ENCODE peak calls at places on chromosomes 12 and 14, in seven cellular contexts. F is foreskin melanocyte; K is anterior cingulate cortex; C is heart right ventricle; B is stimulated activated CD4-positive, alpha-beta T cell treated with anti-CD3 and anti-CD28 coated beads, Interleukin-2, amount 100 ng/mL, for 48 hours; A is lower lobe of right lung; R is activated naive CD8-positive, alpha-beta T cell treated with anti-CD3 and anti-CD28 coated beads, Interleukin-2, amount 50 U/mL, for 24 hours. J is an unnamed sample.

GRCh38 chr12:109767991-109768900 is 54.6 kb downstream of the FAM222A start:
- DNase-seq in F (no peak), K (no peak), C (no peak), B (no peak), A (peak), R (no peak), J (no peak)

GRCh38 chr12:112574896-112575558 is 156.3 kb downstream of the PTPN11 start:
- DNase-seq in F (no peak), K (no peak), C (no peak), B (no peak), A (no peak), R (no peak), J (no peak)

GRCh38 chr12:113135178-113136127 is at the start of gene RASAL1:
- DNase-seq in F (no peak), K (no peak), C (no peak), B (peak), A (peak), R (peak), J (no peak)

GRCh38 chr14:105299654-105300541 is 903 bp downstream of the BRF1 start:
- DNase-seq in F (no peak), K (no peak), C (no peak), B (peak), A (peak), R (no peak), J (no peak)

GRCh38 chr14:102898776-102899515 is 23.5 kb upstream of the AMN start:
- DNase-seq in F (no peak), K (no peak), C (no peak), B (no peak), A (no peak), R (no peak), J (no peak)

GRCh38 chr12:30694971-30695326 is 720 bp downstream of the IPO8 start:
- DNase-seq in F (no peak), K (no peak), C (no peak), B (no peak), A (peak), R (peak), J (peak)

GRCh38 chr14:77124345-77125274 is 17.0 kb downstream of the ZDHHC22 start:
- DNase-seq in F (no peak), K (no peak), C (no peak), B (peak), A (peak), R (peak), J (peak)

GRCh38 chr14:95472819-95473251 is 43.6 kb downstream of the SYNE3 start:
- DNase-seq in F (no peak), K (no peak), C (no peak), B (no peak), A (no peak), R (no peak), J (no peak)

GRCh38 chr12:66092559-66093269 is 37.8 kb downstream of the LLPH start:
- DNase-seq in F (no peak), K (no peak), C (no peak), B (no peak), A (no peak), R (no peak), J (no peak)

GRCh38 chr12:107359382-107359781 is 266.0 kb upstream of the CRY1 start:
- DNase-seq in F (no peak), K (no peak), C (no peak), B (no peak), A (no peak), R (no peak), J (no peak)

GRCh38 chr14:106174206-106174605 is 647.8 kb downstream of the TMEM121 start:
- DNase-seq in F (no peak), K (no peak), C (no peak), B (no peak), A (no peak), R (peak), J (no peak)

GRCh38 chr14:50045039-50045711 is 71.2 kb downstream of the VCPKMT start:
- DNase-seq in F (no peak), K (no peak), C (peak), B (peak), A (peak), R (peak), J (peak)

GRCh38 chr14:91009501-91010152 is 50.8 kb downstream of the RPS6KA5 start:
- DNase-seq in F (no peak), K (no peak), C (no peak), B (no peak), A (no peak), R (no peak), J (no peak)

GRCh38 chr12:73225371-73225937 is 953.3 kb downstream of the TRHDE start:
- DNase-seq in F (no peak), K (no peak), C (no peak), B (no peak), A (no peak), R (no peak), J (peak)

GRCh38 chr12:69151254-69151751 is 88.1 kb upstream of the CPSF6 start:
- DNase-seq in F (peak), K (no peak), C (no peak), B (no peak), A (no peak), R (no peak), J (peak)

GRCh38 chr12:29164477-29165163 is 15.5 kb downstream of the FAR2 start:
- DNase-seq in F (peak), K (no peak), C (no peak), B (no peak), A (no peak), R (no peak), J (peak)

GRCh38 chr14:67241416-67242362 is at the start of gene PALS1:
- DNase-seq in F (peak), K (no peak), C (peak), B (peak), A (no peak), R (no peak), J (no peak)

GRCh38 chr14:35335388-35336092 is 43.4 kb downstream of the PSMA6 start:
- DNase-seq in F (no peak), K (no peak), C (no peak), B (no peak), A (no peak), R (no peak), J (no peak)

GRCh38 chr14:35458442-35458841 is 53.9 kb upstream of the NFKBIA start:
- DNase-seq in F (no peak), K (no peak), C (no peak), B (no peak), A (no peak), R (no peak), J (no peak)

GRCh38 chr12:49105504-49106120 is 5.0 kb downstream of the LMBR1L start:
- DNase-seq in F (no peak), K (no peak), C (no peak), B (no peak), A (no peak), R (no peak), J (no peak)

GRCh38 chr14:25444381-25444780 is 394.4 kb upstream of the STXBP6 start:
- DNase-seq in F (no peak), K (no peak), C (no peak), B (no peak), A (no peak), R (no peak), J (no peak)

GRCh38 chr14:83689265-83689664 is 1840.7 kb upstream of the FLRT2 start:
- DNase-seq in F (no peak), K (no peak), C (no peak), B (no peak), A (no peak), R (no peak), J (no peak)

GRCh38 chr12:48379784-48380183 is 29.1 kb upstream of the ZNF641 start:
- DNase-seq in F (no peak), K (no peak), C (no peak), B (no peak), A (no peak), R (no peak), J (no peak)

GRCh38 chr14:72516936-72517408 is 376.9 kb downstream of the DPF3 start:
- DNase-seq in F (peak), K (no peak), C (peak), B (peak), A (no peak), R (peak), J (no peak)

GRCh38 chr12:107929436-107929835 is 154.9 kb downstream of the ASCL4 start:
- DNase-seq in F (peak), K (no peak), C (no peak), B (no peak), A (no peak), R (no peak), J (peak)

GRCh38 chr12:11650697-11651281 is 1.3 kb downstream of the ETV6 start:
- DNase-seq in F (no peak), K (no peak), C (no peak), B (no peak), A (no peak), R (no peak), J (peak)

GRCh38 chr12:128513831-128514230 is 246.9 kb downstream of the TMEM132C start:
- DNase-seq in F (no peak), K (peak), C (no peak), B (no peak), A (no peak), R (no peak), J (no peak)

GRCh38 chr12:101992091-101992490 is 69.7 kb downstream of the WASHC3 start:
- DNase-seq in F (no peak), K (no peak), C (no peak), B (no peak), A (no peak), R (no peak), J (no peak)

GRCh38 chr12:130316269-130316668 is 21.4 kb upstream of the PIWIL1 start:
- DNase-seq in F (no peak), K (no peak), C (no peak), B (no peak), A (no peak), R (no peak), J (no peak)

GRCh38 chr14:97624985-97625384 is 827.8 kb downstream of the VRK1 start:
- DNase-seq in F (no peak), K (no peak), C (no peak), B (no peak), A (no peak), R (no peak), J (no peak)

GRCh38 chr14:99213101-99213500 is 58.9 kb downstream of the BCL11B start:
- DNase-seq in F (no peak), K (no peak), C (no peak), B (no peak), A (no peak), R (no peak), J (no peak)

GRCh38 chr12:52199294-52199920 is 7.6 kb upstream of the KRT80 start:
- DNase-seq in F (no peak), K (no peak), C (peak), B (no peak), A (no peak), R (no peak), J (no peak)

GRCh38 chr12:31494455-31494854 is 96.5 kb downstream of the DENND5B start:
- DNase-seq in F (no peak), K (no peak), C (no peak), B (no peak), A (no peak), R (no peak), J (no peak)

GRCh38 chr14:104684449-104684821 is 5.0 kb upstream of the INF2 start:
- DNase-seq in F (no peak), K (no peak), C (no peak), B (no peak), A (no peak), R (no peak), J (no peak)

J was measured in HuH-7.